ENCODE peak calls at places on chromosome 4, in four cellular contexts. M is stimulated activated CD8-positive, alpha-beta memory T cell treated with anti-CD3 and anti-CD28 coated beads, Interleukin-4, amount 100 ng/mL, for 1 hour; R is NCI-H510A treated with DMSO at 0.1 percent for 48 hours; C is heart right ventricle. K is an unnamed sample.

GRCh38 chr4:48985976-48986653 is at the start of gene CWH43:
- DNase-seq in M (no peak), R (no peak), C (no peak), K (no peak)

GRCh38 chr4:94304365-94304971 is 38.2 kb downstream of the HPGDS start:
- DNase-seq in C (no peak), R (peak; percentile 54), M (no peak), K (no peak)

GRCh38 chr4:24583451-24584174 is 741 bp downstream of the DHX15 start:
- DNase-seq in C (peak; percentile 59), M (no peak), R (peak; percentile 36), K (peak; percentile 87)

GRCh38 chr4:114512595-114513295 is 85.9 kb upstream of the UGT8 start:
- DNase-seq in C (no peak), R (no peak), M (no peak), K (no peak)

GRCh38 chr4:187276786-187277408 is 553.2 kb upstream of the FAT1 start:
- DNase-seq in C (no peak), R (no peak), M (no peak), K (no peak)

GRCh38 chr4:119296356-119296755 is 25.6 kb downstream of the FABP2 start:
- DNase-seq in R (no peak), M (no peak), C (no peak), K (no peak)

GRCh38 chr4:185883591-185883990 is 71.6 kb upstream of the SORBS2 start:
- DNase-seq in R (no peak), M (no peak), C (no peak), K (no peak)

GRCh38 chr4:36222702-36223101 is 21.6 kb downstream of the ARAP2 start:
- DNase-seq in C (no peak), M (no peak), R (no peak), K (no peak)

GRCh38 chr4:22003878-22004277 is 55.3 kb upstream of the KCNIP4 start:
- DNase-seq in R (no peak), C (no peak), M (no peak), K (no peak)